ENCODE peak calls at places on chromosomes 5 and 9, in four cellular contexts. One of them, this sample, is unnamed.

GRCh38 chr5:157225463-157226422 is 40.2 kb upstream of the CYFIP2 start:
- DNase-seq in IMR-90: no peak
- DNase-seq in A549: no peak
- DNase-seq in K562: no peak
- DNase-seq in this sample: no peak

GRCh38 chr9:22454021-22454420 is 7.4 kb downstream of the DMRTA1 start:
- DNase-seq in K562: no peak
- DNase-seq in A549: no peak
- DNase-seq in IMR-90: no peak
- DNase-seq in this sample: no peak

GRCh38 chr9:123615381-123615780 is 259.4 kb downstream of the CRB2 start:
- DNase-seq in IMR-90: no peak
- DNase-seq in K562: no peak
- DNase-seq in A549: no peak
- DNase-seq in this sample: no peak

GRCh38 chr5:172097356-172097755 is 90.7 kb downstream of the STK10 start:
- DNase-seq in A549: no peak
- DNase-seq in IMR-90: peak
- DNase-seq in K562: no peak
- DNase-seq in this sample: no peak

GRCh38 chr5:112576298-112576925 is 157.3 kb upstream of the EPB41L4A start:
- DNase-seq in A549: no peak
- DNase-seq in K562: no peak
- DNase-seq in IMR-90: no peak
- DNase-seq in this sample: no peak

GRCh38 chr9:5801739-5802113 is 31.2 kb downstream of the ERMP1 start:
- DNase-seq in IMR-90: no peak
- DNase-seq in A549: no peak
- DNase-seq in K562: no peak
- DNase-seq in this sample: no peak

GRCh38 chr5:136408996-136409395 is 43.7 kb upstream of the TRPC7 start:
- DNase-seq in IMR-90: no peak
- DNase-seq in A549: no peak
- DNase-seq in K562: no peak
- DNase-seq in this sample: no peak

GRCh38 chr9:34451545-34451944 is 6.8 kb downstream of the FAM219A start:
- DNase-seq in K562: peak
- DNase-seq in IMR-90: peak
- DNase-seq in A549: no peak
- DNase-seq in this sample: no peak

GRCh38 chr9:684055-684949 is 157.2 kb upstream of the DMRT1 start:
- DNase-seq in IMR-90: peak
- DNase-seq in A549: no peak
- DNase-seq in K562: no peak
- DNase-seq in this sample: no peak

GRCh38 chr9:135075234-135076142 is 12.0 kb upstream of the OLFM1 start:
- DNase-seq in IMR-90: no peak
- DNase-seq in K562: no peak
- DNase-seq in A549: no peak
- DNase-seq in this sample: no peak

GRCh38 chr5:104062495-104063377 is 500.1 kb upstream of the NUDT12 start:
- DNase-seq in A549: no peak
- DNase-seq in K562: no peak
- DNase-seq in IMR-90: no peak
- DNase-seq in this sample: no peak

GRCh38 chr5:179336126-179336870 is 9.0 kb downstream of the ADAMTS2 start:
- DNase-seq in IMR-90: no peak
- DNase-seq in A549: no peak
- DNase-seq in K562: no peak
- DNase-seq in this sample: no peak

GRCh38 chr9:120877276-120878034 is 467 bp upstream of the PHF19 start:
- DNase-seq in A549: peak
- DNase-seq in IMR-90: peak
- DNase-seq in K562: peak
- DNase-seq in this sample: no peak

GRCh38 chr5:1516615-1517601 is 6.9 kb downstream of the LPCAT1 start:
- DNase-seq in A549: peak
- DNase-seq in IMR-90: peak
- DNase-seq in K562: no peak
- DNase-seq in this sample: peak

GRCh38 chr9:87592554-87593394 is 95.1 kb downstream of the DAPK1 start:
- DNase-seq in IMR-90: peak
- DNase-seq in A549: no peak
- DNase-seq in K562: peak
- DNase-seq in this sample: no peak

GRCh38 chr9:92714787-92715487 is 45.0 kb upstream of the IPPK start:
- DNase-seq in K562: no peak
- DNase-seq in A549: no peak
- DNase-seq in IMR-90: no peak
- DNase-seq in this sample: no peak

GRCh38 chr9:123157216-123157615 is 111.2 kb downstream of the STRBP start:
- DNase-seq in IMR-90: peak
- DNase-seq in K562: no peak
- DNase-seq in A549: no peak
- DNase-seq in this sample: no peak

GRCh38 chr9:121736964-121737462 is 85.6 kb downstream of the DAB2IP start:
- DNase-seq in K562: peak
- DNase-seq in IMR-90: no peak
- DNase-seq in A549: peak
- DNase-seq in this sample: no peak

GRCh38 chr5:143041972-143042770 is 272.0 kb downstream of the ARHGAP26 start:
- DNase-seq in IMR-90: peak
- DNase-seq in A549: no peak
- DNase-seq in K562: no peak
- DNase-seq in this sample: no peak

GRCh38 chr5:139810341-139811075 is 14.9 kb downstream of the PSD2 start:
- DNase-seq in K562: no peak
- DNase-seq in IMR-90: no peak
- DNase-seq in A549: no peak
- DNase-seq in this sample: no peak

GRCh38 chr5:168753691-168754254 is 174.6 kb upstream of the PANK3 start:
- DNase-seq in K562: no peak
- DNase-seq in IMR-90: no peak
- DNase-seq in A549: no peak
- DNase-seq in this sample: no peak

GRCh38 chr5:151683936-151684586 is 2.7 kb downstream of the SPARC start:
- DNase-seq in A549: no peak
- DNase-seq in IMR-90: no peak
- DNase-seq in K562: no peak
- DNase-seq in this sample: no peak

GRCh38 chr5:142886956-142887355 is 116.8 kb downstream of the ARHGAP26 start:
- DNase-seq in A549: no peak
- DNase-seq in IMR-90: no peak
- DNase-seq in K562: no peak
- DNase-seq in this sample: no peak

GRCh38 chr5:117893211-117893610 is 1095.1 kb downstream of the DTWD2 start:
- DNase-seq in A549: no peak
- DNase-seq in IMR-90: no peak
- DNase-seq in K562: no peak
- DNase-seq in this sample: no peak

GRCh38 chr9:19232117-19232829 is 1.8 kb downstream of the DENND4C start:
- DNase-seq in A549: no peak
- DNase-seq in IMR-90: peak
- DNase-seq in K562: no peak
- DNase-seq in this sample: no peak

GRCh38 chr5:88942967-88943291 is 59.9 kb upstream of the MEF2C start:
- DNase-seq in K562: no peak
- DNase-seq in IMR-90: no peak
- DNase-seq in A549: no peak
- DNase-seq in this sample: no peak

GRCh38 chr5:105508519-105508918 is 1945.9 kb upstream of the NUDT12 start:
- DNase-seq in A549: no peak
- DNase-seq in K562: no peak
- DNase-seq in IMR-90: peak
- DNase-seq in this sample: no peak

GRCh38 chr9:36127652-36128244 is 8.8 kb upstream of the GLIPR2 start:
- DNase-seq in IMR-90: no peak
- DNase-seq in A549: no peak
- DNase-seq in K562: no peak
- DNase-seq in this sample: no peak

GRCh38 chr5:135398855-135399837 is at the start of gene MACROH2A1:
- DNase-seq in A549: peak
- DNase-seq in IMR-90: peak
- DNase-seq in K562: peak
- DNase-seq in this sample: no peak

GRCh38 chr5:135386886-135387628 is 12.0 kb downstream of the MACROH2A1 start:
- DNase-seq in K562: peak
- DNase-seq in IMR-90: peak
- DNase-seq in A549: peak
- DNase-seq in this sample: no peak

GRCh38 chr9:8419871-8420270 is 620.3 kb upstream of the DMAC1 start:
- DNase-seq in K562: no peak
- DNase-seq in IMR-90: peak
- DNase-seq in A549: no peak
- DNase-seq in this sample: no peak

GRCh38 chr9:95246547-95246946 is 71.0 kb downstream of the FANCC start:
- DNase-seq in IMR-90: no peak
- DNase-seq in K562: no peak
- DNase-seq in A549: no peak
- DNase-seq in this sample: no peak

GRCh38 chr9:137502008-137502913 is 43.1 kb upstream of the NSMF start:
- DNase-seq in IMR-90: no peak
- DNase-seq in K562: peak
- DNase-seq in A549: peak
- DNase-seq in this sample: no peak

GRCh38 chr5:125032286-125032685 is 285.8 kb upstream of the ZNF608 start:
- DNase-seq in K562: no peak
- DNase-seq in IMR-90: peak
- DNase-seq in A549: no peak
- DNase-seq in this sample: no peak

GRCh38 chr5:134874831-134875655 is 872 bp downstream of the TXNDC15 start:
- DNase-seq in K562: peak
- DNase-seq in A549: peak
- DNase-seq in IMR-90: peak
- DNase-seq in this sample: no peak

GRCh38 chr5:135660826-135661555 is 82.2 kb upstream of the CXCL14 start:
- DNase-seq in K562: no peak
- DNase-seq in IMR-90: no peak
- DNase-seq in A549: no peak
- DNase-seq in this sample: no peak

GRCh38 chr9:38106488-38106887 is 37.5 kb upstream of the SHB start:
- DNase-seq in A549: no peak
- DNase-seq in K562: no peak
- DNase-seq in IMR-90: no peak
- DNase-seq in this sample: no peak

GRCh38 chr5:137665678-137666077 is 70.2 kb downstream of the KLHL3 start:
- DNase-seq in A549: no peak
- DNase-seq in K562: no peak
- DNase-seq in IMR-90: no peak
- DNase-seq in this sample: no peak

GRCh38 chr9:13661014-13661413 is 381.5 kb upstream of the MPDZ start:
- DNase-seq in IMR-90: no peak
- DNase-seq in A549: no peak
- DNase-seq in K562: no peak
- DNase-seq in this sample: no peak

GRCh38 chr5:10455273-10455670 is 13.6 kb downstream of the ROPN1L start:
- DNase-seq in IMR-90: no peak
- DNase-seq in A549: no peak
- DNase-seq in K562: no peak
- DNase-seq in this sample: no peak

DNA sequence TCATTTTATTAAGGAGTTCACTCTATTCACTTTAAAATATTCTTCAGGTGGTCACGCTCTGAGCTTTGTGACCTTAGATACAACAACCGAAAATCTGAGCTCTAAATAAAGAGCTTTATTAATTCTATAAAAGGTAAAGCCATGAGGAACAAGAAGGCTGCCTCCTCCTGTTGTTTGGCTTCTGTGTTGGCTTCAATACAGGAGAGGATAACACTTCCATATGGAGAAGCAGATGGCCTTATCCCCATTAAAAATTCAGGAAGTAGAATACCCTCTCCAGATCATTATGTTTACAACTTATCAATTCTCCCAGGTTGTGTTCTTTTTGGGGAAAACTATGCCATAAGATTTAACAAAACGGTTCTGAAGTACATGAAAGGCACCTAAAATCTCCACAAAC is 128.4 kb downstream of the TTC39B start:
- DNase-seq in K562: no peak
- DNase-seq in IMR-90: no peak
- DNase-seq in A549: no peak
- DNase-seq in this sample: no peak
- TF ChIP-seq MAFK in K562: no peak
- TF ChIP-seq MAFK in IMR-90: no peak
- TF ChIP-seq MAFK in A549: no peak
- TF ChIP-seq MAFK in this sample: no peak

GRCh38 chr5:131170540-131171275 is at the start of gene LYRM7:
- DNase-seq in IMR-90: peak
- DNase-seq in K562: peak
- DNase-seq in A549: peak
- DNase-seq in this sample: peak
- H3K27ac ChIP-seq in IMR-90: peak
- H3K27ac ChIP-seq in K562: peak
- H3K27ac ChIP-seq in A549: peak
- H3K27ac ChIP-seq in this sample: peak

GRCh38 chr5:37086466-37087178 is 162.6 kb downstream of the CPLANE1 start:
- DNase-seq in IMR-90: peak
- DNase-seq in K562: no peak
- DNase-seq in A549: no peak
- DNase-seq in this sample: peak
- TF ChIP-seq MAFK in IMR-90: no peak
- TF ChIP-seq MAFK in K562: no peak
- TF ChIP-seq MAFK in A549: no peak
- TF ChIP-seq MAFK in this sample: no peak

GRCh38 chr9:29325855-29326254 is 1752.6 kb upstream of the C9orf72 start:
- DNase-seq in A549: no peak
- DNase-seq in K562: no peak
- DNase-seq in IMR-90: no peak
- DNase-seq in this sample: no peak

GRCh38 chr9:29319727-29320513 is 1746.6 kb upstream of the C9orf72 start:
- DNase-seq in A549: no peak
- DNase-seq in K562: no peak
- DNase-seq in IMR-90: no peak
- DNase-seq in this sample: no peak

DNA sequence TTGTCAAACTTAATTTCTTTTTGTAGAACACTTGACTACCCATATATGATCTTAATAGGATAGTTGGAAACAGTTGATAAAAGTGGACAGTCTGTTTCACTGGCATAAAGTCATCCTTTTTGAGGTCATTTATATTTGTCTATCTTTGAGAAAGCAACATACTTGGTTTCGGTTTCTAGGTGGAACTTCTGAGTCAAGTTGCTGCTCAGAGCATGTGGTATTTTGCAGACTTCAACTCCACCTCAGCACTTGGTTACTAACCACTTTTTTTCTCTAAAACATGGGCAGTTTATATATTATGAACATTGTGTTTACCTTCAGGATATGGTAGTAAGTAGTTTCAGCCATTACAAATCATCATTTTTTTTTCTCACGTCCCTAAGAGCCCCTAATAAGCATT is 1749.0 kb upstream of the C9orf72 start:
- DNase-seq in IMR-90: no peak
- DNase-seq in K562: no peak
- DNase-seq in A549: no peak
- DNase-seq in this sample: no peak
- H3K27ac ChIP-seq in IMR-90: no peak
- H3K27ac ChIP-seq in K562: no peak
- H3K27ac ChIP-seq in A549: no peak
- H3K27ac ChIP-seq in this sample: no peak